ENCODE peak calls at places on chromosomes 16 and 17, in nine cellular contexts. J, E, L, A, P, G, N, F and I are unnamed samples.

GRCh38 chr16:68013440-68013839 is 2.3 kb downstream of the DPEP2NB start:
- DNase-seq in P (no peak), N (no peak), F (no peak), G (no peak), J (no peak), A (no peak), E (no peak), L (no peak), I (no peak)

GRCh38 chr17:58327363-58328194 is 1.0 kb downstream of the TSPOAP1 start:
- DNase-seq in N (peak), F (no peak), J (no peak), E (no peak), L (no peak), G (no peak), A (no peak), P (no peak), I (no peak)

GRCh38 chr16:85931596-85932402 is 32.8 kb downstream of the IRF8 start:
- DNase-seq in E (no peak), L (no peak), N (no peak), P (no peak), F (no peak), A (no peak), G (no peak), J (no peak), I (no peak)

GRCh38 chr16:76106647-76107046 is 170.6 kb upstream of the CNTNAP4 start:
- DNase-seq in J (no peak), N (no peak), F (no peak), E (no peak), G (no peak), P (no peak), A (no peak), L (no peak), I (no peak)

GRCh38 chr16:85947511-85948509 is 48.8 kb downstream of the IRF8 start:
- DNase-seq in N (no peak), A (no peak), P (no peak), L (peak), J (no peak), E (no peak), F (no peak), G (no peak), I (no peak)

GRCh38 chr17:76437467-76438402 is 15.2 kb downstream of the UBE2O start:
- DNase-seq in J (no peak), A (no peak), E (no peak), N (no peak), G (no peak), L (no peak), P (no peak), F (peak), I (no peak)

GRCh38 chr17:4968166-4968915 is 724 bp upstream of the SPAG7 start:
- DNase-seq in L (peak), P (no peak), N (no peak), A (no peak), E (no peak), F (no peak), G (no peak), J (peak), I (no peak)

GRCh38 chr16:27323781-27324561 is 10.2 kb downstream of the IL4R start:
- DNase-seq in J (peak), A (no peak), F (no peak), P (no peak), G (no peak), E (no peak), L (no peak), N (no peak), I (no peak)

GRCh38 chr16:53913082-53913870 is 209.3 kb downstream of the FTO start:
- DNase-seq in E (peak), G (no peak), F (peak), P (peak), A (peak), N (peak), L (no peak), J (no peak), I (no peak)

GRCh38 chr16:12901597-12902436 is at the start of gene SHISA9:
- DNase-seq in L (no peak), G (no peak), F (no peak), A (no peak), J (peak), N (peak), P (no peak), E (no peak), I (no peak)

GRCh38 chr16:31148896-31149295 is 970 bp downstream of the PRSS36 start:
- DNase-seq in A (no peak), E (no peak), F (no peak), P (no peak), J (peak), G (no peak), L (no peak), N (no peak), I (no peak)

GRCh38 chr17:19546289-19547065 is 12.8 kb downstream of the SLC47A1 start:
- DNase-seq in J (peak), F (peak), L (no peak), A (no peak), G (no peak), E (no peak), P (no peak), N (no peak), I (no peak)

GRCh38 chr16:65061935-65062334 is 59.9 kb downstream of the CDH11 start:
- DNase-seq in E (no peak), G (no peak), L (no peak), F (no peak), P (no peak), A (no peak), N (peak), J (no peak), I (no peak)
- TF ChIP-seq CTCF in E (no peak), G (no peak), L (no peak), F (no peak), P (no peak), A (no peak), N (no peak), J (no peak), I (no peak)

GRCh38 chr16:20089246-20089965 is 15.7 kb upstream of the GPR139 start:
- DNase-seq in N (no peak), E (no peak), P (no peak), G (no peak), A (no peak), F (no peak), L (no peak), J (no peak), I (no peak)

GRCh38 chr16:20099375-20099774 is 25.7 kb upstream of the GPR139 start:
- DNase-seq in F (no peak), P (no peak), A (no peak), J (no peak), G (no peak), N (no peak), L (no peak), E (no peak), I (no peak)

GRCh38 chr16:20094157-20094556 is 20.5 kb upstream of the GPR139 start:
- DNase-seq in L (no peak), N (no peak), F (no peak), A (no peak), J (no peak), E (no peak), P (no peak), G (no peak), I (no peak)
- TF ChIP-seq CTCF in L (no peak), N (no peak), F (no peak), A (no peak), J (no peak), E (no peak), P (no peak), G (no peak), I (no peak)

DNA sequence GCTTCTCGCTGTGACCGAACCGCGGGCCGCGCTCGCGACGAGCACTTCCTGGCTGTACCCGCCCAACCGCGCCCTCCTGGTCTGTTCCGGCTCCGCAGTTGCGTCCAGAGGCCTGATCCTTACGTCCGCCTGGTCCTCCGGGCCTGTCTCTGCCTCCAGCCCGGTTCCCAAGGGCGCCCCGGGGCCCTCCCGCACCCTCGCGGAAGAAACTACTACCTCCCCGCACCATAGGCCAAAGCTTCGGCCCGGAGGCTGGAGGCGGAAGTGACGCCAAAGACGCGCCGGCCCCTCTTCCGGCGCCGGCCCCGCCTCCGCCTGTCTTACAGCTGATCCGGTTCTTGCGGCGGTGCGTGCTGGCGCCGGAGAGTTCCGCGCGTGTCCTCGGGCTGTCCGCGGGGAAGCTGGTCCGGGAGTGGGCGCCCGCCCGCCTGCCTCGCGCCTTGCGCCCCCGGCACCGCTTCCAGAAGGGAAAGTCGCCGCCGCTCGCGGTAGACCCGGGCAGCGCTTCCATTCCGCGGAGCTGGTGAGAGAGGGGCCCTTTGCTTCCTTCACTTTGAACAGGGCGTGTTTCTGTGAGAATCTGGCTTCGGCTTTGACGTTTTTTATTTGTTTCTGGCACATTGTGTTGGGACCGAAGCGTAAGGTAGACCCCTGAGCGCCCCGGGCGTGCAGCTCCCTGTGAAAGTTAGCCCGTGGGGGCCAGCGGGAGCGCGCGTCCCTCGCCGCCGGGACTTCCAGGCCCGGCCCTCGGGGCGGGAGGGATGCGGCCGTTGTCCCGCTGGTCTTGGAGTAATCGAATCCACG is at the start of gene ZNF778:
- DNase-seq in J (peak), G (peak), N (peak), E (peak), P (peak), L (peak), F (peak), A (peak), I (no peak)
- TF ChIP-seq CTCF in J (no peak), G (no peak), N (no peak), E (no peak), P (no peak), L (no peak), F (no peak), A (no peak), I (no peak)

GRCh38 chr16:30053376-30054015 is 12.1 kb upstream of the ALDOA start:
- DNase-seq in P (no peak), L (no peak), N (peak), G (no peak), J (peak), F (no peak), A (peak), E (no peak), I (no peak)

GRCh38 chr16:30051518-30051917 is 14.0 kb upstream of the ALDOA start:
- DNase-seq in F (no peak), J (peak), A (peak), E (no peak), G (no peak), N (peak), P (no peak), L (no peak), I (no peak)

GRCh38 chr16:30052671-30053372 is 12.7 kb upstream of the ALDOA start:
- DNase-seq in P (peak), N (peak), A (peak), J (peak), E (no peak), F (peak), L (peak), G (peak), I (peak)

GRCh38 chr16:30054451-30054850 is 11.1 kb upstream of the ALDOA start:
- DNase-seq in N (no peak), G (no peak), F (no peak), A (no peak), L (no peak), J (no peak), P (no peak), E (no peak), I (no peak)

DNA sequence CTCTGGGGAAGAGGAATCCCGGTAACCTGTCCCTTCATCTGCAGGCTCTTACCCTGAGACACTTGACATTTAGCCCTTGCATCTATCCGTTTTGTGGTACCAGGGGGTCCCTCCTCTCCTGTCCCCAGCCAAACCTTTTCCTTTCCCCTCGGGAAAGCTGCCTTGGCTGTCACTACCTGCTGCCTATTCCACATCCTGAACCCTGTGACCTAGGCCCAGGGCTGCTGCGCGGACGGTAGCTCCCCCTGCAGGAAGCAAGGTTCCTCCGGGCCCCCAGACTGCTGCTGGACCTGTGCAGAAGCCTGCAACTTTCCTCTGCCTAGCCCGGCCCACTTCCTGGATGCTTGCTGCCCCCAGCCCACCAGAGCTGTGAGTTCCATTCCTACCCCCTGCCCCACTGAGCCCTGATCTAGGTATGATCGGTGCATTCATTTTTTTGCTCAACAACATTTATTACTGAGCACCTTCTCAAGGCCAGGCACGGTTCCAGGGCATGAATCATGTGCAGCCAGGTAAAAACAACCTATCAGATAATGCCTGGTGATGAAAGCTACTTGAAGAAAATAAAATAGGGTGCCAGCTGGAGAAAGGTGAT is 10.5 kb upstream of the ALDOA start:
- DNase-seq in P (no peak), L (peak), F (peak), N (no peak), J (peak), G (no peak), A (no peak), E (no peak), I (no peak)
- TF ChIP-seq CTCF in P (peak), L (peak), F (peak), N (peak), J (peak), G (peak), A (peak), E (peak), I (peak)

DNA sequence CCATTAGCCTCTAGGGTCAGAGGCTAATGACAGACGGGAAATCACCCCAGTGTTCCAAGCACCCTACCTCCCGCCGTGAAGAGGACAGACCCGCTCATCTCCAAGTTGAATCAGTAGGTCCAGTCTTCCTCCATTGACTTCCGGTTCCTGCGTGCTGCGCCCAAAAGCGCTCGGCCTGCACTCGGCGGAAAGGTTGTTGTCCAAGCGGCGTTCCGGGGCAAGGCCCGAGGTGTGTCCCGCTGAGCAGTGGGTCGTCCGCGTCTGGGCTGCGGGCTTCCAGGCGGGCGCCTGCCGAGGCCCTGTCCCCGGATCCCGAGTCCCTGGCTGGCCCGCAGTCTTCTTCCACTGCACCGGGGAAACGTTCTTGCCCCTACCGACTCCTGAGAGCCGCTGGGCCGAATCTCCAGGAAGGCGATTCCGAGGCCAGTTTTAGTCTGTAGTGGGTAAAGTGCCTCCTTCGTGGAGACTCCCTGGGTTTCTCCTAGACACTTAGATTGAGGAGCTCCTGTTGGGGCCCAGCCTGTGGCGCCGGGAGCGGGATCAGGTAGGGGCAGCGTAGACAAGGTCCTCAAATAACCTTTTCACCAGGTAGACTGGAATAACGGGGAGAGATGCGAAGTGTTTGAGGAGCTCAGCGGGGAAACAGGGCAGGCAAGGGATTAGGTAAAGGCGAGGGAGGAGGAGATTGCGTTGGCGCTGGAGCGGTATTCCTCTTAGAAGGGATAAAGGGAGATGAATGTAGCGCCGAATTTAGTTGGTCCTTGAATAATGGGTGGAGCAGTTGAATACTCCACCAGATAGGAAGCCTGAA is at the start of gene TEFM:
- DNase-seq in J (peak), G (peak), P (peak), L (peak), F (peak), E (peak), A (peak), N (peak), I (peak)
- TF ChIP-seq CTCF in J (no peak), G (no peak), P (no peak), L (no peak), F (no peak), E (no peak), A (no peak), N (no peak), I (peak)

GRCh38 chr16:69563605-69564580 is 1.9 kb upstream of the NFAT5 start:
- DNase-seq in G (no peak), E (no peak), P (no peak), L (peak), N (peak), A (peak), J (peak), F (no peak), I (no peak)
- TF ChIP-seq CTCF in G (no peak), E (no peak), P (no peak), L (no peak), N (no peak), A (no peak), J (no peak), F (no peak), I (no peak)

GRCh38 chr17:38561416-38562214 is 44.1 kb downstream of the SRCIN1 start:
- DNase-seq in L (no peak), F (no peak), J (peak), E (no peak), P (no peak), N (no peak), A (no peak), G (no peak), I (no peak)
- TF ChIP-seq CTCF in L (no peak), F (no peak), J (peak), E (no peak), P (no peak), N (no peak), A (no peak), G (no peak), I (peak)

GRCh38 chr16:90026135-90026534 is 6.9 kb upstream of the DBNDD1 start:
- DNase-seq in N (no peak), L (no peak), F (no peak), G (no peak), J (no peak), P (no peak), A (no peak), E (no peak), I (no peak)
- TF ChIP-seq CTCF in N (no peak), L (no peak), F (no peak), G (no peak), J (peak), P (no peak), A (peak), E (no peak), I (no peak)

GRCh38 chr17:35981908-35982330 is 622 bp upstream of the CCL16 start:
- DNase-seq in G (peak), F (no peak), L (no peak), J (peak), P (no peak), A (no peak), N (no peak), E (no peak), I (peak)
- TF ChIP-seq CTCF in G (no peak), F (no peak), L (peak), J (peak), P (no peak), A (no peak), N (no peak), E (no peak), I (peak)